ENCODE peak calls at places on chromosomes 16 and 17, in six cellular contexts. M is HepG2; C is endothelial cell of umbilical vein; R is SJSA1; G is CD8-positive, alpha-beta memory T cell; Z is transverse colon. P is an unnamed sample. For H3K4me1, the result is how much of the 10 kb centered on the place peaks cover.

GRCh38 chr17:55023626-55024025 is 55.1 kb downstream of the STXBP4 start:
- DNase-seq in M (no peak), C (no peak), R (no peak), G (no peak), Z (no peak), P (no peak)

GRCh38 chr16:27824006-27824405 is 239.5 kb downstream of the GSG1L start:
- DNase-seq in M (no peak), C (no peak), R (no peak), G (no peak), Z (no peak), P (no peak)

GRCh38 chr17:81365601-81366585 is 29.4 kb upstream of the BAHCC1 start:
- DNase-seq in M (peak), C (peak), R (no peak), G (no peak), Z (peak), P (no peak)

GRCh38 chr16:21070564-21070963 is 80.1 kb downstream of the DNAH3 start:
- DNase-seq in M (no peak), C (no peak), R (no peak), G (no peak), Z (no peak), P (no peak)

GRCh38 chr16:85898521-85899442 is at the start of gene IRF8:
- DNase-seq in M (no peak), C (peak), R (peak), G (peak), Z (peak), P (peak)

GRCh38 chr17:40190197-40191021 is 13.1 kb downstream of the RAPGEFL1 start:
- DNase-seq in M (peak), C (peak), R (peak), G (peak), Z (no peak), P (peak)

GRCh38 chr17:77888242-77889134 is 70.0 kb upstream of the TNRC6C start:
- DNase-seq in M (no peak), C (peak), R (no peak), G (no peak), Z (no peak), P (no peak)

GRCh38 chr17:60077226-60077625 is 1.5 kb downstream of the HEATR6 start:
- DNase-seq in M (no peak), C (no peak), R (no peak), G (no peak), Z (no peak), P (no peak)

GRCh38 chr17:44587339-44587738 is 30.1 kb downstream of the FZD2 start:
- DNase-seq in M (peak), C (peak), R (peak), G (no peak), Z (no peak), P (no peak)

GRCh38 chr16:61792194-61792904 is 243.9 kb downstream of the CDH8 start:
- DNase-seq in M (no peak), C (no peak), R (no peak), G (no peak), Z (no peak), P (no peak)

GRCh38 chr17:6239237-6239798 is 169.1 kb downstream of the WSCD1 start:
- DNase-seq in M (no peak), C (peak), R (no peak), G (no peak), Z (no peak), P (no peak)

GRCh38 chr17:44997733-44998520 is 29.8 kb upstream of the C1QL1 start:
- DNase-seq in M (no peak), C (no peak), R (no peak), G (no peak), Z (no peak), P (no peak)

GRCh38 chr16:10616744-10617640 is 36.6 kb upstream of the EMP2 start:
- DNase-seq in M (peak), C (no peak), R (no peak), G (no peak), Z (peak), P (no peak)

GRCh38 chr16:10619271-10619849 is 39.0 kb upstream of the EMP2 start:
- DNase-seq in M (no peak), C (no peak), R (no peak), G (no peak), Z (peak), P (no peak)

GRCh38 chr16:10617662-10618420 is 37.4 kb upstream of the EMP2 start:
- DNase-seq in M (no peak), C (no peak), R (no peak), G (no peak), Z (no peak), P (no peak)

GRCh38 chr16:10620120-10620519 is 39.7 kb upstream of the EMP2 start:
- DNase-seq in M (no peak), C (no peak), R (no peak), G (no peak), Z (no peak), P (no peak)

GRCh38 chr16:10618710-10619209 is 38.4 kb upstream of the EMP2 start:
- DNase-seq in M (no peak), C (no peak), R (no peak), G (no peak), Z (no peak), P (no peak)
- H3K4me1 ChIP-seq in M (half or more), C (under half), R (under half), G (under half), Z (under half), P (under half)

GRCh38 chr17:80220709-80221215 is 535 bp downstream of the SLC26A11 start:
- DNase-seq in M (no peak), C (peak), R (no peak), G (peak), Z (peak), P (no peak)

GRCh38 chr17:80219777-80220708 is at the start of the genes SGSH and SLC26A11:
- DNase-seq in M (peak), C (peak), R (peak), G (peak), Z (peak), P (peak)

GRCh38 chr17:80222376-80223141 is 2.3 kb downstream of the SLC26A11 start:
- DNase-seq in M (no peak), C (no peak), R (no peak), G (no peak), Z (no peak), P (no peak)

GRCh38 chr17:80223142-80223815 is 3.1 kb downstream of the SLC26A11 start:
- DNase-seq in M (no peak), C (no peak), R (no peak), G (no peak), Z (no peak), P (no peak)

GRCh38 chr17:80221401-80221800 is 1.2 kb downstream of the SLC26A11 start:
- DNase-seq in M (no peak), C (no peak), R (no peak), G (no peak), Z (no peak), P (no peak)
- H3K4me3 ChIP-seq in M (peak), C (peak), R (no peak), G (no peak), Z (peak), P (peak)

GRCh38 chr17:66552381-66552780 is 250.0 kb downstream of the PRKCA start:
- DNase-seq in M (no peak), C (no peak), R (no peak), G (no peak), Z (peak), P (no peak)
- H3K4me1 ChIP-seq in M (half or more), C (under half), R (under half), G (under half), Z (under half), P (under half)

GRCh38 chr17:48575673-48576478 is 2.3 kb downstream of the HOXB4 start:
- DNase-seq in M (no peak), C (peak), R (no peak), G (no peak), Z (no peak), P (no peak)
- H3K4me3 ChIP-seq in M (no peak), C (peak), R (no peak), G (no peak), Z (peak), P (no peak)

GRCh38 chr17:27511154-27511553 is 54.9 kb downstream of the KSR1 start:
- DNase-seq in M (no peak), C (no peak), R (no peak), G (no peak), Z (no peak), P (no peak)
- H3K4me1 ChIP-seq in M (under half), C (under half), R (under half), G (under half), Z (under half), P (under half)

DNA sequence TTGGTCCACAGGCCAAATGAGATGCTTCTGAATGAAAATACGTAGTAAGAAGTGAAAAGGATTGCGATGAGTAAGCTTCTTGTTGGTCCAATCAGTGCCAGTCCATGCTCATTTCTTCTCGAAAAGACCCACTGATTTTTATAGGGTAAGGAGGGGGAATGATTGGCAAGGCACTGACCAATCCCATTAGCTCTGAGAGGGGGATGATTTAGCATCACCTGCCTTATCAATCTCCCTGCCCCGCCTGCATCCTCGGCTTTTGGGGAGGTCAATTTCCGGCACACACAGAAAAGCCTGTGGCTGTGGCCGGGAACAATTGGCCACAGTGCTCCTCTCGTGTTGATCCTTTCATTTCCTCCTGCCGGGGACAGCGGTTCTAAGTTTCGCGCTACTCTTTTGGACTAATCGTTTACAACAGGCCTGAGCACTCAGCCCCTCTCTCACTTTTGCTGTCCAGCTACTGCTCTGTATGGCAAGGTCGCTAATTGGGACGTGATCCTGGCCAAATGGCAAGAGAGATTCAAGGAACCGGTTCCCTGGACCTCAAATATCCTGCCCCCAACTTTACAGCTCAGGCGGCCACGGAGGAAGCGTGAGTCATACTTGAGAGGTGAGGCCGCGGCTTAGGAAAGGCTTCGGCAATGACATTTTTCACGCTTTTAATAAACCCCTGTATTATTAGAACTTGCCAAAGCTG is 43.1 kb downstream of the TBX4 start:
- DNase-seq in M (no peak), C (peak), R (no peak), G (no peak), Z (no peak), P (no peak)
- H3K4me3 ChIP-seq in M (no peak), C (peak), R (no peak), G (no peak), Z (no peak), P (no peak)

DNA sequence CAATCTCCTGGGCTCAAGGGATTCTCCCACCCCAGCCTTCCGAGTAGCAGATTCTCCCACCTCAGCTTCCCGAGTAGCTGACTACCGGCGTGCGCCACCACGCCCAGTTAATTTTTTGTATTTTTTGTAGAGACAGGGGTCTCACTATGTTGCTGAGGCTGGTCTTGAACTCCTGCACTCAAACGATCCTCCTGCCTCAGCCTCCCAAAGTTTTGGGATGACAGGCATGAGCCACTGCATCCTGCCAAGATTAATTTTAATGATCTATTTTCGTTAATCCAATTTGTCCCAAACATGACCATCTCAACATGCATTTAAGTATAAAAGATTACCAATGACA is 1.2 kb downstream of the ZC3H7A start:
- DNase-seq in M (no peak), C (no peak), R (no peak), G (no peak), Z (no peak), P (no peak)
- H3K4me1 ChIP-seq in M (half or more), C (under half), R (half or more), G (half or more), Z (half or more), P (half or more)

GRCh38 chr16:56300901-56301351 is 109.6 kb downstream of the GNAO1 start:
- DNase-seq in M (no peak), C (no peak), R (peak), G (no peak), Z (no peak), P (no peak)
- H3K4me3 ChIP-seq in M (no peak), C (no peak), R (no peak), G (no peak), Z (no peak), P (no peak)

P was measured in CD4-positive, CD25-positive, alpha-beta regulatory T cell.